ENCODE peak calls at places on chromosomes 3 and 15, in ten cellular contexts. Z, K, F, X, D, O, C, B, L and M are unnamed samples.
A peak's percentile ranks its signal among the peaks of the same experiment; 100 is the strongest.

GRCh38 chr3:95084738-95085137 is 1021.9 kb downstream of the NSUN3 start:
- DNase-seq in Z (no peak), K (no peak), F (no peak), X (no peak), D (no peak), O (no peak), C (no peak), B (no peak), L (no peak), M (no peak)

GRCh38 chr15:86611392-86612040 is 531.8 kb downstream of the AGBL1 start:
- DNase-seq in Z (no peak), K (no peak), F (no peak), X (peak; percentile 7), D (no peak), O (no peak), C (peak; percentile 72), B (no peak), L (peak; percentile 4), M (no peak)

GRCh38 chr3:32861681-32862080 is 43.9 kb downstream of the TRIM71 start:
- DNase-seq in Z (no peak), K (no peak), F (no peak), X (no peak), D (no peak), O (no peak), C (no peak), B (no peak), L (no peak), M (no peak)

GRCh38 chr3:38021196-38021595 is 8.2 kb downstream of the PLCD1 start:
- DNase-seq in Z (peak; percentile 51), K (no peak), F (no peak), X (no peak), D (no peak), O (no peak), C (no peak), B (no peak), L (no peak), M (no peak)

GRCh38 chr15:30928076-30928475 is 24.4 kb downstream of the FAN1 start:
- DNase-seq in Z (no peak), K (no peak), F (no peak), X (no peak), D (no peak), O (no peak), C (no peak), B (no peak), L (no peak), M (no peak)

GRCh38 chr3:39213613-39214012 is 21.2 kb upstream of the XIRP1 start:
- DNase-seq in Z (no peak), K (no peak), F (no peak), X (no peak), D (no peak), O (no peak), C (no peak), B (no peak), L (no peak), M (no peak)

GRCh38 chr3:113264741-113265140 is 53.4 kb downstream of the BOC start:
- DNase-seq in Z (no peak), K (no peak), F (no peak), X (no peak), D (no peak), O (no peak), C (no peak), B (no peak), L (no peak), M (no peak)

GRCh38 chr15:77025066-77025435 is 30.1 kb downstream of the PSTPIP1 start:
- DNase-seq in Z (peak; percentile 42), K (no peak), F (no peak), X (peak; percentile 0), D (no peak), O (no peak), C (no peak), B (peak; percentile 5), L (no peak), M (no peak)

GRCh38 chr3:63097396-63097795 is 180.7 kb upstream of the SYNPR start:
- DNase-seq in Z (no peak), K (no peak), F (no peak), X (no peak), D (no peak), O (no peak), C (no peak), B (no peak), L (no peak), M (no peak)

GRCh38 chr3:75218577-75218976 is 445.6 kb upstream of the FRG2C start:
- DNase-seq in Z (no peak), K (no peak), F (no peak), X (no peak), D (no peak), O (no peak), C (no peak), B (no peak), L (no peak), M (no peak)

GRCh38 chr3:187016639-187017345 is 86.5 kb downstream of the ST6GAL1 start:
- DNase-seq in Z (no peak), K (peak; percentile 64), F (no peak), X (no peak), D (no peak), O (no peak), C (peak; percentile 63), B (no peak), L (peak; percentile 16), M (no peak)

GRCh38 chr3:124119056-124119721 is 127.3 kb upstream of the ROPN1 start:
- DNase-seq in Z (no peak), K (no peak), F (no peak), X (no peak), D (no peak), O (no peak), C (peak; percentile 18), B (no peak), L (peak; percentile 89), M (no peak)

GRCh38 chr15:77818484-77819270 is 186.0 kb upstream of the LINGO1 start:
- DNase-seq in Z (no peak), K (no peak), F (no peak), X (no peak), D (no peak), O (no peak), C (no peak), B (peak; percentile 39), L (no peak), M (no peak)

GRCh38 chr3:171806200-171807128 is 3.8 kb downstream of the PLD1 start:
- DNase-seq in Z (no peak), K (no peak), F (no peak), X (no peak), D (no peak), O (no peak), C (peak; percentile 79), B (no peak), L (peak; percentile 93), M (no peak)

GRCh38 chr15:31060429-31061140 is 40.9 kb downstream of the TRPM1 start:
- DNase-seq in Z (no peak), K (no peak), F (no peak), X (no peak), D (no peak), O (no peak), C (no peak), B (no peak), L (no peak), M (no peak)